ENCODE peak calls at places on chromosomes 2 and 18, in four cellular contexts. G is body of pancreas, P is right lobe of liver, F is tibial nerve. H is an unnamed sample. For H3K4me1, the result is how much of the 10 kb centered on the place peaks cover.

GRCh38 chr2:227848586-227848985 is 22.8 kb upstream of the DAW1 start:
- DNase-seq in G (no peak), F (no peak), P (no peak), H (no peak)

GRCh38 chr2:85935746-85936208 is 47.0 kb upstream of the ST3GAL5 start:
- DNase-seq in F (no peak), P (no peak), G (no peak), H (no peak)

GRCh38 chr2:71748227-71748626 is 294.9 kb downstream of the DYSF start:
- DNase-seq in G (peak), P (no peak), F (peak), H (no peak)

GRCh38 chr2:10891848-10892247 is 19.9 kb upstream of the KCNF1 start:
- DNase-seq in G (no peak), F (no peak), P (no peak), H (no peak)

GRCh38 chr2:62928015-62928414 is 122.6 kb upstream of the OTX1 start:
- DNase-seq in P (no peak), F (no peak), G (no peak), H (no peak)

GRCh38 chr2:48940606-48941005 is 185.1 kb upstream of the LHCGR start:
- DNase-seq in G (no peak), F (no peak), P (no peak), H (no peak)

GRCh38 chr18:10036479-10036878 is 122.7 kb downstream of the VAPA start:
- DNase-seq in P (no peak), F (no peak), G (no peak), H (peak)

GRCh38 chr2:216221806-216222205 is 112.7 kb downstream of the XRCC5 start:
- DNase-seq in G (no peak), F (no peak), P (no peak), H (no peak)

GRCh38 chr2:187407407-187408084 is 40.5 kb downstream of the CALCRL start:
- DNase-seq in G (no peak), F (no peak), P (no peak), H (no peak)

GRCh38 chr2:112730791-112731190 is 10.0 kb downstream of the NT5DC4 start:
- DNase-seq in P (no peak), F (no peak), G (no peak), H (no peak)

GRCh38 chr2:231765496-231765929 is 15.6 kb downstream of the PDE6D start:
- DNase-seq in G (no peak), F (no peak), P (no peak), H (no peak)

GRCh38 chr2:11203480-11203879 is 48.2 kb downstream of the SLC66A3 start:
- DNase-seq in F (no peak), P (no peak), G (no peak), H (no peak)

GRCh38 chr2:239025081-239025801 is 177.4 kb downstream of the TWIST2 start:
- DNase-seq in P (no peak), G (no peak), F (no peak), H (no peak)

GRCh38 chr2:71933467-71934319 is 214.0 kb downstream of the CYP26B1 start:
- DNase-seq in G (no peak), F (no peak), P (no peak), H (no peak)

GRCh38 chr2:54336977-54337255 is 80.9 kb upstream of the TSPYL6 start:
- DNase-seq in P (no peak), F (no peak), G (no peak), H (no peak)

GRCh38 chr2:240564571-240565266 is 3.6 kb upstream of the RNPEPL1 start:
- DNase-seq in P (no peak), G (no peak), F (no peak), H (no peak)

GRCh38 chr2:54589340-54590215 is 133.5 kb downstream of the SPTBN1 start:
- DNase-seq in F (no peak), P (no peak), G (no peak), H (peak)

GRCh38 chr2:72211359-72211758 is 63.7 kb upstream of the CYP26B1 start:
- DNase-seq in P (no peak), F (no peak), G (no peak), H (no peak)

GRCh38 chr18:12239426-12239825 is 14.7 kb upstream of the CIDEA start:
- DNase-seq in F (no peak), P (no peak), G (no peak), H (no peak)

GRCh38 chr2:85929096-85930044 is 40.6 kb upstream of the ST3GAL5 start:
- DNase-seq in P (no peak), F (no peak), G (no peak), H (no peak)

GRCh38 chr2:70412294-70413075 is 110.6 kb upstream of the FAM136A start:
- DNase-seq in P (no peak), F (no peak), G (no peak), H (no peak)

GRCh38 chr18:77899972-77900754 is 650.5 kb downstream of the GALR1 start:
- DNase-seq in F (no peak), P (no peak), G (peak), H (peak)

GRCh38 chr18:44859263-44859662 is 178.6 kb downstream of the SETBP1 start:
- DNase-seq in F (no peak), G (no peak), P (no peak), H (no peak)

GRCh38 chr2:80454628-80455027 is 150.1 kb upstream of the LRRTM1 start:
- DNase-seq in G (peak), F (no peak), P (no peak), H (no peak)

GRCh38 chr2:16487686-16488085 is 177.9 kb downstream of the CYRIA start:
- DNase-seq in G (peak), P (no peak), F (no peak), H (peak)

GRCh38 chr2:222526480-222527277 is 102.3 kb downstream of the SGPP2 start:
- DNase-seq in G (no peak), F (no peak), P (no peak), H (no peak)
- H3K4me1 ChIP-seq in G (under half), F (under half), P (under half), H (under half)

DNA sequence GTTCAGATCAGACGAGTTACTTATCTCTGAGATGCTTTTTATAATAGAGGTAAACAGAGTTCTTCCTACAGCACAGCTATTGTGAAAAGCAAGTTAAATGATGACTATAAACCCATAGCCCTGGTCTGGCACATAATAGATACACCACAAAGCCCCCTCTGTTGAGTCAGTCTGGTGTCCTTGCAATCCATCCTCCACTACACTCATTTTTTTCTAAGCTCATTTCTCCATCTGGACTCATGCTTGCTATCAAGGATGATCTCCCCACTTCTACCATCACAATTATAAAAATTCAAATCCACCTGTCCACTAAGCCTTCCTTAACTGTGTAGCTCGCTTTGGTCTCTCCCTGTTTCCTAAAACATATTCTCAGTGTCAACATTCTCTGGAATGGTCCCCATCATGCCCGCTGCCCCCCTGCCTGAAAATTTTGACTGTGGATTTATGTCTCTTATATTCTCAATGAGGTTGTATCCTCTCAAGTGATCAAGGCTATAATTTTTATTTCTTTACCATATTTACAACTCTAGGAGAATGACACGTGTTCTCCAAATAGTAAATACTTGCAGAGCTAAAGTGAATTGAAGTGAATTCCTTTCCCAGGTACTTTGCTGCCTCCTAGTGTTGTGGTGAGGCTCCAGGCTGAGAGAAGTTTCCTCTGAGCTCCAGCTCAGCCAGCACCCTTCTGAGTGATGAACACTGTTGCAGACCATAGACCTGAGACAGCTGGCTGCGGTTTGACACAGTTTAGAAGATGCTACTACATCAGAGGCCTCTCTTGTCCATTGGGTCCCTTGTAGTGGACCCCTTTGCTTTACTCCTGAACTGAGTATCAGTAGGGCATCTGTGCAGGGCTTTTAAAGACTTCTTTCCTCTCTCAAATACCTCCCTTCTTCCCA is 108.7 kb downstream of the DPP10 start:
- DNase-seq in G (peak), F (peak), P (no peak), H (peak)
- TF ChIP-seq CTCF in G (peak), F (peak), P (peak), H (peak)

DNA sequence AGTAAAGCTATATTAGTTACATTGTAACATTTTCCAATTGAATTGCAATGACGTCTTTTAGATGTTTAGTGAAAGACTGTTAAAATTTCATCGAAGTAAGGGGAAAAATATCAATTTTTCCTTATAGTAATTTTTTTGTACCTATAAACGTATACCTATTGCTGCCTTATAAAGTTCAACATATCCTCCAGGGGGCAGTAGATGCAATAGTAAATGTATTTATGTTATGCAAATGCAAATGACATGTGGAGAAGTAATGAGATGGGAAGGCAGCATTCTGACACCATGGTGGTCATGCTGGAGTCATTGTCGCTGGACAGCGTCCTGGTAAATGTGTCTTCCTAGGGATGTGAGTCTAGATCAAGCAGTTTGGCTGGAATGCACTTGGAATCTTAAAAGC is 38.7 kb downstream of the MSTN start:
- DNase-seq in F (no peak), G (no peak), P (no peak), H (no peak)
- TF ChIP-seq POLR2A in F (no peak), G (no peak), P (no peak), H (no peak)

DNA sequence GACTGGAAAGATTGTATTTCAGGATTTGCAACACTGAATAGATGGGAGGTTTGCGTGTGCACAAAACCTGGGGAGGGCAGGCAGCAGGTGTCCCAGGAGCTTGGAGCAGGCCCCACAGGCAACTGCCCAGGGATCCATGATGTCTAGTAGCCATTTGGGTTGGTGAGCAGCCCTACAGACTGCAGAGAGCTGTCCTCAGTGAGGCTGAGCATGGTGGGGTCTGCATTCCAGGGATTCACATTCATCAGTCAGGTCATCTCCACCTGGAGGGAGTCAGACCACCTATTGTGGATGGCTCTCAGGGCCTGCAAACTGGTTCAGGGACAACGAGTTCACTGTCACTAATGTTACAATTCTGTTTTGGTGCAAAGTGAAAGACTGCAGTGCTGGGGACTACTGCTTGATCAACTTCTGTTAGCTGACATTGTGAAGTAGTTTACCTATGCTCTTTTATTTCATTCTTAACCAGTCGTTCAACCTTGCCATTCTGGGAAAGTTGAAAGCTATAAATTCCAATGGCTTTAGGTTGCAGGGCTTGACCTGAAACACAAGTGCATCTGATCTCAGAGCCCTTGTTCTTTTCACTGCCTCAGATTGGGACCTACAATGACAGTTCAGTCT is 222.6 kb downstream of the ZNF407 start:
- DNase-seq in F (no peak), P (no peak), G (no peak), H (no peak)
- H3K4me1 ChIP-seq in F (under half), P (under half), G (under half), H (under half)

DNA sequence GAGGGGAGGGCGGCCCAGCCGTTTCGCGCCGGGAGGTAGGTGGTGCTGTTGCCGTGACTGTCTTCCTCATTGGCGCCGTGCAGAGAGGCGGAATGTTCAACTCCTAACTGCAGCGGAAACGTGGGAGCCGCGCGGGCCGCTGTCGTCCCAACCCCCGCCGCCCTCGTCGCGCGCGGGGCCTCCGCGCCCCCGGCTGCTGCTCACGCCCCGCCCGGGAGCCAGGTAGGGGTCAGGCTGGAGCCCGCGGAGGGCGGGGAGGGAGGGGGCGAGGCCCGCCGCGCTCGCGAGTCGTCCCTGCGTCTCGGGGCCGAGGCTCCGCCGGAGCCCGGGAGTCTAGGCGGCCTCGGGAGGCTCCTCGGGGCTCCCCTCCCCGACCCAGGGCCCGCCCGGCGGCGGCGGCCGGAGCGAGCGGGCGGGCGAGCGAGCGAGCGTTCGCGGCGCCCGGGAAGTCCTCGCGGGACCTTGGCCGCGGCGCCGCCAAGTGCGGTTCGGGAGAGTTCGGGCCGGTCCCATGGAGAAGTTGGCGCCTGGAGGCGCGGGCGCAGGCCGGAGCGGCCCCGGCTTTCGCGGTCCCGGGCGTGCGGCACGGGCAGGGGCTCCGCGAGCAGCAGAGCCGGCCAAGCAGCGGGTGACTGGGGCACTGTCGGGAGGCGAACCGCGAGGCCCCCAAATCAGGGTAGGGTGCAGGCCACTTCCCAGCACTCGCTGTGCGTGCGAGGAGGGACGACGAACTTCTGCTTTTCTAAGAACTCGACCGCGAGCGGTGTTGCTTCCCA is at the start of gene MAP3K20:
- DNase-seq in G (peak), P (peak), F (peak), H (peak)
- TF ChIP-seq CTCF in G (peak), P (peak), F (peak), H (no peak)